ENCODE peak calls at places on chromosomes 11 and 22, in six cellular contexts. N is psoas muscle; A is K562; G is right atrium auricular region; Z is H7; E is CD8-positive, alpha-beta memory T cell. P is an unnamed sample. For H3K27me3, the result is how much of the 10 kb centered on the place peaks cover.

GRCh38 chr22:29765905-29766631 is 739 bp downstream of the ZMAT5 start:
- DNase-seq in E (no peak), N (no peak), A (peak), Z (no peak), G (no peak), P (no peak)

GRCh38 chr11:6307879-6308278 is 12.4 kb downstream of the CAVIN3 start:
- DNase-seq in E (no peak), A (no peak), Z (no peak), N (no peak), G (no peak), P (no peak)

GRCh38 chr11:520428-521178 is 13.6 kb upstream of the RNH1 start:
- DNase-seq in A (no peak), Z (peak), N (peak), E (no peak), G (no peak), P (no peak)

GRCh38 chr11:34151166-34151565 is 45.7 kb downstream of the NAT10 start:
- DNase-seq in G (no peak), A (no peak), E (no peak), Z (no peak), N (no peak), P (no peak)

GRCh38 chr22:30340911-30341685 is 14.4 kb upstream of the TBC1D10A start:
- DNase-seq in E (no peak), G (no peak), Z (peak), A (no peak), N (peak), P (no peak)

GRCh38 chr11:19258651-19259230 is 18.0 kb upstream of the E2F8 start:
- DNase-seq in A (no peak), N (no peak), Z (no peak), E (no peak), G (no peak), P (no peak)

GRCh38 chr11:128052912-128053641 is 534.3 kb downstream of the ETS1 start:
- DNase-seq in A (no peak), E (peak), G (no peak), N (no peak), Z (no peak), P (no peak)

GRCh38 chr11:76599041-76600013 is 71.2 kb downstream of the LRRC32 start:
- DNase-seq in G (peak), E (no peak), N (no peak), Z (peak), A (no peak), P (peak)

GRCh38 chr11:115501504-115501894 is 2.7 kb downstream of the CADM1 start:
- DNase-seq in A (no peak), E (no peak), N (no peak), Z (no peak), G (no peak), P (no peak)

GRCh38 chr11:19978668-19979518 is 181.4 kb downstream of the DBX1 start:
- DNase-seq in N (no peak), Z (no peak), A (peak), G (no peak), E (no peak), P (no peak)

GRCh38 chr22:46536559-46537220 is 730 bp downstream of the CELSR1 start:
- DNase-seq in Z (peak), G (no peak), E (no peak), N (peak), A (no peak), P (peak)

GRCh38 chr11:11845066-11845465 is 3.3 kb downstream of the USP47 start:
- DNase-seq in Z (no peak), E (no peak), A (peak), G (no peak), N (no peak), P (no peak)

GRCh38 chr22:30694638-30695350 is at the start of gene OSBP2:
- DNase-seq in G (no peak), E (peak), Z (peak), N (peak), A (no peak), P (peak)

GRCh38 chr22:26890870-26891269 is 233.5 kb downstream of the MIAT start:
- DNase-seq in A (no peak), G (peak), Z (no peak), E (no peak), N (no peak), P (peak)

GRCh38 chr11:59157433-59157832 is 14.5 kb upstream of the DTX4 start:
- DNase-seq in N (no peak), A (no peak), Z (no peak), E (no peak), G (no peak), P (no peak)

GRCh38 chr22:26656896-26657851 is at the start of gene MIAT:
- DNase-seq in E (peak), N (peak), G (no peak), A (peak), Z (peak), P (peak)

GRCh38 chr11:19216709-19217374 is 15.1 kb upstream of the CSRP3 start:
- DNase-seq in E (no peak), N (no peak), Z (no peak), A (no peak), G (no peak), P (no peak)

GRCh38 chr22:47446331-47446730 is 683.9 kb downstream of the TBC1D22A start:
- DNase-seq in G (peak), E (no peak), N (no peak), A (no peak), Z (no peak), P (no peak)

GRCh38 chr11:30171661-30172060 is 59.2 kb upstream of the FSHB start:
- DNase-seq in E (no peak), G (no peak), Z (no peak), A (no peak), N (no peak), P (no peak)

GRCh38 chr11:124041254-124041653 is at the start of gene OR10G7:
- DNase-seq in G (no peak), A (no peak), N (no peak), Z (no peak), E (no peak), P (no peak)

GRCh38 chr11:64571410-64572091 is 19.5 kb upstream of the SLC22A12 start:
- DNase-seq in Z (peak), A (peak), E (no peak), G (no peak), N (no peak), P (peak)

GRCh38 chr11:111776398-111777093 is 10.4 kb upstream of the PPP2R1B start:
- DNase-seq in A (no peak), G (no peak), N (no peak), Z (no peak), E (no peak), P (no peak)

GRCh38 chr11:34798985-34799384 is 117.2 kb downstream of the APIP start:
- DNase-seq in Z (no peak), N (no peak), E (no peak), A (no peak), G (no peak), P (no peak)

GRCh38 chr11:74694136-74694535 is 37.1 kb downstream of the CHRDL2 start:
- DNase-seq in A (peak), Z (peak), E (no peak), G (no peak), N (no peak), P (peak)

GRCh38 chr22:42400811-42401547 is 31.2 kb downstream of the NFAM1 start:
- DNase-seq in E (no peak), A (no peak), Z (no peak), N (no peak), G (no peak), P (no peak)
- H3K27me3 ChIP-seq in E (under half), A (under half), Z (under half), N (under half), G (under half), P (under half)

GRCh38 chr11:122153746-122154145 is 37.7 kb upstream of the BLID start:
- DNase-seq in Z (no peak), N (no peak), G (no peak), A (no peak), E (no peak), P (no peak)
- H3K4me3 ChIP-seq in Z (no peak), N (no peak), G (no peak), A (no peak), E (no peak), P (no peak)

DNA sequence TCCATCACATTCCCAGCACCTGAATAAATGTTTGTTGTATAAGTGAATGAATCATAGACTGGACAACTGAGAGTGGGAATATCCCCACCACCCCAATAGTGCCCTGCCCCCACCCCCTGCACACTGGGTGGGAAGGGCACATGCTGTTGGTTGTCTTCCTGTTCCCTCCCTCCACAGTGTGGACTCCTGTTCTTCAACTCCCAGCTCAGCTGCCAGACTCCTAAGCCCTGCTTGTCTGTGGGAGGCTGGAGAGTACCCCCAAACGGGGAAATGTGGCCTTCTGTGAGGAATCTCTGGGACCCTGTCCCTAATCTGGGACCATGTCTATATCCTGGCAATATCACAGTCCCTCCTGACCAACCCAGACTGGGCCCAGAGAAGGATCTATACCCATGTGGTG is 5.5 kb upstream of the MYOD1 start:
- DNase-seq in A (no peak), N (no peak), G (no peak), Z (no peak), E (no peak), P (peak)
- H3K27me3 ChIP-seq in A (under half), N (under half), G (under half), Z (half or more), E (under half), P (half or more)

GRCh38 chr22:40753114-40753513 is 66.0 kb downstream of the SLC25A17 start:
- DNase-seq in A (no peak), G (no peak), Z (no peak), E (no peak), N (no peak), P (no peak)
- H3K4me3 ChIP-seq in A (no peak), G (no peak), Z (no peak), E (no peak), N (no peak), P (no peak)

GRCh38 chr22:39248254-39248653 is 3.5 kb upstream of the PDGFB start:
- DNase-seq in Z (no peak), N (no peak), A (no peak), E (no peak), G (no peak), P (no peak)
- H3K27me3 ChIP-seq in Z (under half), N (under half), A (under half), E (under half), G (under half), P (under half)

GRCh38 chr22:36470162-36470993 is 11.1 kb downstream of the TXN2 start:
- DNase-seq in N (peak), Z (peak), G (peak), A (peak), E (peak), P (peak)
- H3K4me3 ChIP-seq in N (no peak), Z (no peak), G (no peak), A (no peak), E (no peak), P (no peak)

GRCh38 chr11:2147391-2147790 is 8.2 kb upstream of the IGF2 start:
- DNase-seq in N (no peak), G (no peak), A (no peak), Z (no peak), E (no peak), P (no peak)

GRCh38 chr11:2149471-2150205 is 10.4 kb upstream of the IGF2 start:
- DNase-seq in A (no peak), E (no peak), N (no peak), G (no peak), Z (no peak), P (no peak)

GRCh38 chr11:2151500-2152257 is 9.3 kb downstream of the INS start:
- DNase-seq in G (peak), A (peak), N (peak), E (peak), Z (peak), P (peak)

GRCh38 chr11:2148253-2149000 is 9.2 kb upstream of the IGF2 start:
- DNase-seq in A (no peak), N (no peak), G (no peak), E (no peak), Z (no peak), P (no peak)

DNA sequence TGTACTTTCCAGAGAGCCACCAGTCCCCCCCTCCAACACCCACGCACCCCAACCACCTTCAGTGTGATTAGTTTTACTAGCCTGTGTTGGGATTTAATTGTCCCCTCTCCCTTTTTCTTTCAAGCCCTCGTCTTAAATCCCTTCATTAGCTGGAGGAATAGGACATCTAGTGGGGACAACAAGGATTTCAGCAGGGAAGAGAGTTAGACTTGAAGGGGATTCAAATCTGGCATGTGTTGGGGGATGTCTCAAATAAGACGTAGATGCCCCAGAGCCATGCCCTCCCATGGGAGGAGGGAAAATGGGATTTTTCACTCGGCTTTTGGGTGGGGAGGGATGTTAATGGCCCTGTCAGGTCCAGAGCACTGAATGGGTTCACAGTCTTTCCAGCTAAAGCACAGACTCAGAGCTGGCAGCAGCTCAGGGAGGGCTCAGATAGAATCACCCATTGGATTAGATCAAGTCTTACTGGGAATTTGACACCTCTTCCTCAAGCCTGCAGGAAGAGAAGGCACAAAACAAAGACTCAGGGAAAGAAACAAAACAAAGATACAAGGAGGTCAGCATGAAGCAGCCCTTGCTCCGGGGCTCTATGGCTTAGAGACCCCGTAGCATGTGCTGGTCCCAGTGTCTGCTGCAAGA is 10.7 kb downstream of the INS start:
- DNase-seq in Z (peak), N (no peak), E (no peak), G (no peak), A (no peak), P (peak)
- H3K27me3 ChIP-seq in Z (under half), N (under half), E (under half), G (under half), A (under half), P (under half)